ENCODE peak calls at places on chromosomes 11 and 22, in seven cellular contexts. Q is GM13976, H is tibial nerve, R is heart left ventricle, K is transverse colon, O is fibroblast of mammary gland, I is kidney epithelial cell. W is an unnamed sample.
A peak's percentile ranks its signal among the peaks of the same experiment; 100 is the strongest.

GRCh38 chr11:88552377-88553029 is 215.0 kb upstream of the CTSC start:
- DNase-seq in H (no peak), K (peak; percentile 42), O (peak; percentile 69), I (no peak), Q (peak; percentile 32), R (no peak), W (peak; percentile 40)

GRCh38 chr11:76493626-76494539 is 49.1 kb downstream of the EMSY start:
- DNase-seq in H (no peak), O (no peak), Q (no peak), I (no peak), R (no peak), K (peak; percentile 79), W (no peak)

GRCh38 chr22:24571266-24571665 is 15.5 kb downstream of the SNRPD3 start:
- DNase-seq in Q (no peak), H (no peak), K (no peak), I (no peak), R (no peak), O (no peak), W (no peak)

GRCh38 chr22:37726240-37726887 is 29.5 kb downstream of the TRIOBP start:
- DNase-seq in K (no peak), Q (peak; percentile 69), I (no peak), R (no peak), O (peak; percentile 70), H (no peak), W (no peak)

GRCh38 chr11:73350908-73351636 is 25.1 kb upstream of the RELT start:
- DNase-seq in R (no peak), I (no peak), O (peak; percentile 85), K (peak; percentile 59), Q (peak; percentile 89), H (peak; percentile 49), W (peak; percentile 55)

GRCh38 chr11:129973809-129974208 is 28.8 kb downstream of the PRDM10 start:
- DNase-seq in H (no peak), Q (no peak), O (no peak), R (peak; percentile 41), K (no peak), I (no peak), W (no peak)

GRCh38 chr22:44572414-44573207 is 74.6 kb upstream of the RTL6 start:
- DNase-seq in K (no peak), R (peak; percentile 17), I (no peak), H (no peak), O (no peak), Q (no peak), W (no peak)

GRCh38 chr11:84381666-84382065 is 1095.5 kb upstream of the CCDC90B start:
- DNase-seq in O (no peak), Q (no peak), R (no peak), I (no peak), K (no peak), H (no peak), W (no peak)

GRCh38 chr11:126231725-126232459 is 20.3 kb downstream of the FAM118B start:
- DNase-seq in O (peak; percentile 62), K (no peak), I (no peak), H (no peak), Q (no peak), R (no peak), W (no peak)

GRCh38 chr11:119262668-119263351 is 54.1 kb downstream of the MCAM start:
- DNase-seq in Q (peak; percentile 35), K (no peak), R (no peak), I (no peak), O (peak; percentile 56), H (no peak), W (no peak)

GRCh38 chr11:3803726-3804510 is 4.4 kb upstream of the PGAP2 start:
- DNase-seq in K (no peak), H (no peak), R (no peak), O (peak; percentile 76), Q (no peak), I (peak; percentile 64), W (no peak)

GRCh38 chr11:8870461-8871282 is 40.3 kb upstream of the AKIP1 start:
- DNase-seq in R (peak; percentile 56), Q (peak; percentile 68), I (no peak), K (peak; percentile 81), O (peak; percentile 66), H (peak; percentile 48), W (no peak)

GRCh38 chr11:122853971-122854446 is 15.7 kb downstream of the CRTAM start:
- DNase-seq in Q (no peak), I (peak; percentile 61), K (peak; percentile 31), O (peak; percentile 86), R (no peak), H (peak; percentile 82), W (no peak)

GRCh38 chr11:22491826-22492225 is 133.8 kb downstream of the FANCF start:
- DNase-seq in O (peak; percentile 82), R (no peak), K (no peak), Q (no peak), I (no peak), H (no peak), W (no peak)

GRCh38 chr11:1072116-1072820 is 2.4 kb upstream of the MUC2 start:
- DNase-seq in H (no peak), R (peak; percentile 52), Q (no peak), I (peak; percentile 57), O (peak; percentile 34), K (no peak), W (no peak)

DNA sequence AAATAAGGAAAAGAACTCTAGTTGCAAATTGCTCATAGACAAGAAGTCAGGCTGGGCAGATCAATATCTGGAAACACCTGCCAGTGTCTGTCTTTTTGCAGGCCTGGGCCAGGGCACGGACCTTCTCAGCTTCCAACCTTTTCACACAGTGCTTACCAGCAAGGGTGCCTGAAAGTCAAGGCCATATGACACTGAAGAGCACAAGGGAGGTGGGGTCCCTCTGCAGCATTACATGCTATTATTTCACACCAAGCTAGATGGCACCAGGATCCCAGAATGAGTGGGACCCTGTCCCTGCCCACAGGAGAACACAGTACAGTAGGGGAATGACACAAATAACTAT is 5.9 kb upstream of the PEX26 start:
- DNase-seq in R (no peak), Q (no peak), K (no peak), H (no peak), I (no peak), O (no peak), W (no peak)
- TF ChIP-seq CTCF in R (no peak), Q (no peak), K (no peak), H (no peak), I (no peak), O (no peak), W (no peak)

DNA sequence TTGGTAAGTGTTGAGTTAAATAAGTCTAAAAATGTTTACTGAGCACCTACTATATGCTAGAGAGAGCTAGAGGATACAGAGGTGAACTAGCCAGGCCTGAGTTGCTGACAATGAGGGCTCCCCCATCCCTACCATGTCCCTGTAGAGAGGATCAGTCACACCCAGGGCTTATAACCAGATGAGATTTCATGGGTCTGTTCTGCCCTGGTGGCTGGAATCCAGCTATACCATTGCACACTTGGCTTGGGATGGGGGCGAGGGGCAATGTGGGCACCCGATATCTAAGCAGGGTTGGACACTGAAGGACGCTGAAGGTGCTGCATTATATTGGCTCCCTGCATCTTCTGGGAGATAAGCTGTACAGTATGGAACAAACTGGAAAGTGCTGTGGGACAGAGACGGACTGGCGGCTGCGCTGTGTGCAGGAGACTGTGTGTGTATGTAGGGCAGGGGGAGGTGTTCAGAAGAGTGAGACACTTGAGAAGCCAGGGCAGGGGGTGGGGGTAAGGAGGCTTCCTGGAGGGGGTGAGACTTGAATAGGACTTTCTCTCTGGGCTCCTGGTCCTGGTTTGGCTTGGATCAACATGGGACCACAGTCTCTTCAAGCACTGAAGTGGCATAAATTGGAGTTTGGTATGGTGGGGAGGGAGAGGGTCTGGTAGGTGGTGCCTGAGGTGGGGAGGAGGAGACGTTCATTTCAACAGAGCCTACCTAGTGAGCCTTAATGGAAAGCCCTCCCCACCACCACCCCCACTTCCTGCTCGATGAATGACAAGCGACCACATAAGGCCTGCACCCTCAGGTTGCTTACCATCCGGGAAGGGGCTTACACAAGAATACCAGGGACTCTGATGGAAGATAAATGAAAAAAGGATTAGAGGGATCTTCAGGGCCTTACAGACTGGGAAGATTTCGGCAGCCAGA is 1.8 kb downstream of the CD82 start:
- DNase-seq in Q (peak; percentile 36), R (no peak), I (no peak), O (no peak), K (no peak), H (no peak), W (no peak)
- TF ChIP-seq CTCF in Q (no peak), R (no peak), I (peak; percentile 8), O (no peak), K (no peak), H (no peak), W (no peak)

DNA sequence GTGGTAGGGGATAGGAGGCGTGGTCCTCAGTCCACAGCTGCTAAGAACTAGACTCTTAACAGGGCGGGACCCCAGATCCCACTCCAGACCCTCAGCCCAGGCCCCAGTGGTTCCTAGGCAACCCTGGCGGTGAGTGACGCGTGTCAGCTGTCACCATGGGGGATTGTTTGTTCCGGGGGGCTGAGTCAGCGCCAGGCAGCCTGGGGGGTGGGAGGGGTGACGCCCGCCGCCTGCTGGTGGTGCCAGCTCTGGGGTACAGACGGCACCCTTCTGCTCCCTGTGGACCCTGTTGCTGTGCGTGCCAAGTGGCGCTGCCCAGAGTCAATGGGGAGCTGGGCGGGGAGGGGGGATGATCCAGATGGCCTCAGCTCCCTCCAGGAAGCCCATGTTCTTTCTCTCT is 2.5 kb downstream of the CNIH2 start:
- DNase-seq in I (no peak), O (no peak), H (no peak), K (no peak), Q (no peak), R (no peak), W (no peak)
- TF ChIP-seq CTCF in I (no peak), O (no peak), H (no peak), K (no peak), Q (no peak), R (no peak), W (no peak)

GRCh38 chr11:77819921-77820564 is 479 bp downstream of the RSF1 start:
- DNase-seq in O (peak; percentile 14), K (peak; percentile 53), Q (peak; percentile 60), R (peak; percentile 57), I (no peak), H (peak; percentile 15), W (peak; percentile 45)

GRCh38 chr11:77821349-77821851 is 456 bp downstream of the AAMDC start:
- DNase-seq in H (peak; percentile 13), K (peak; percentile 27), Q (peak; percentile 42), R (peak; percentile 30), I (no peak), O (peak; percentile 39), W (no peak)

GRCh38 chr11:77823775-77824174 is 2.8 kb downstream of the AAMDC start:
- DNase-seq in O (peak; percentile 47), H (no peak), R (no peak), K (no peak), I (no peak), Q (no peak), W (no peak)

GRCh38 chr11:77819411-77819920 is 1.1 kb downstream of the RSF1 start:
- DNase-seq in I (peak; percentile 76), H (peak; percentile 79), O (peak; percentile 82), Q (peak; percentile 83), R (peak; percentile 86), K (peak; percentile 89), W (peak; percentile 75)

DNA sequence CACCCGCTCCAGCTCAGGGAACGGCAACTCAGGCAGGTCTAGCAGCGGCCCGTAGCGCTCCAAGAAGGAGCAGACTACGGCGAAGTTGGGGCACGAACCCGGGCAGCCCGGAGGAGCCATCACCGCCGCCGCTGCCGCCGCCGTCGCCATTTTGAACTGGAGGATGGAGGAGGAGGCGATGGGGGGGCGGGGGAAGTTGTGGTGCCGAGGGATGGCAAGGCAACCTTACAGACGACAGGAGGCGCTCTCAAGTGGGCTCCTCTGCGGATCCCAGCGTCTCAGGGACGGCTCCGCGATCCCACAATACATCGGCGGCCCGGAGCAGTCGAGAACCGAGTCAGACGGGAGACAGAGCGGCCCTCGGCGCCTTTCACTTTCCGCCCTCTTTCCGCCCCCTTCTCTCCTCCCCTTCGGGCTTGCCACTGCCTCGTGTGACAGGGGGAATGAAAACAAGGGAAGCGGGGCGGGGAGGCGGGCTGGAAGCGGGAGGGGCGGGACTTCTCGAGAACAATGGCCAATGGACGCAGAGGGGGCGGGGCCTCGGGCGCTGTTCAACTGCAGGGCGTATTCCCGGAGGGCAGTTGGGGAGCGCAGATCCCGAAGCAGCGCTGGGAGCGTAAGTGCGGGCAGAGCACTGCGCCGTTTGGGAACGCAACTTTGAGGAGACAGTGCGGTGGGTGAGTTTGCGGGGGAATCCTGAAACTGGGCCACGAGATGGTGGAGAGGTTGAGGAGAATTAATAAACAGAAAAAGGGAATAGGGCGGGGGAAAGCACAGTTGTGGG is at the start of the genes AAMDC and RSF1:
- DNase-seq in R (peak; percentile 99), K (peak; percentile 99), H (peak; percentile 99), Q (peak; percentile 96), I (peak; percentile 84), O (peak; percentile 97), W (peak; percentile 93)
- TF ChIP-seq CTCF in R (peak; percentile 87), K (peak; percentile 66), H (peak; percentile 67), Q (peak; percentile 56), I (peak; percentile 79), O (peak; percentile 64), W (peak; percentile 69)